ENCODE peak calls at places on chromosomes 7 and 10, in ten cellular contexts. V is CD4-positive, alpha-beta T cell; Y is nephron progenitor cell; E is NCI-H1105; J is omental fat pad; Z is kidney glomerular epithelial cell; R is ascending aorta; T is MCF 10A; H is B cell; K is RWPE1. P is an unnamed sample.

GRCh38 chr10:66586073-66586472 is 339.8 kb upstream of the LRRTM3 start:
- DNase-seq in V (no peak), Y (no peak), E (no peak), J (no peak), Z (no peak), R (no peak), T (no peak), H (no peak), K (no peak), P (peak)

GRCh38 chr10:69858201-69858600 is 56.5 kb downstream of the COL13A1 start:
- DNase-seq in V (no peak), Y (no peak), E (no peak), J (no peak), Z (no peak), R (no peak), T (no peak), H (no peak), K (no peak), P (no peak)

GRCh38 chr10:4256971-4257370 is 472.0 kb upstream of the KLF6 start:
- DNase-seq in V (no peak), Y (no peak), E (no peak), J (no peak), Z (no peak), R (no peak), T (no peak), H (no peak), K (no peak), P (no peak)

GRCh38 chr7:111735661-111736323 is 173.5 kb upstream of the IMMP2L start:
- DNase-seq in V (peak), Y (peak), E (peak), J (no peak), Z (peak), R (no peak), T (peak), H (peak), K (peak), P (peak)

GRCh38 chr10:125878957-125879835 is 1.9 kb downstream of the DHX32 start:
- DNase-seq in V (no peak), Y (no peak), E (no peak), J (no peak), Z (peak), R (no peak), T (peak), H (no peak), K (peak), P (no peak)

GRCh38 chr10:70820976-70821750 is 5.4 kb downstream of the SGPL1 start:
- DNase-seq in V (no peak), Y (no peak), E (no peak), J (no peak), Z (no peak), R (no peak), T (no peak), H (no peak), K (no peak), P (no peak)

GRCh38 chr10:28001353-28001752 is 2.5 kb upstream of the ODAD2 start:
- DNase-seq in V (no peak), Y (no peak), E (no peak), J (no peak), Z (no peak), R (no peak), T (no peak), H (no peak), K (no peak), P (no peak)

GRCh38 chr7:44979481-44980392 is 922 bp upstream of the MYO1G start:
- DNase-seq in V (no peak), Y (no peak), E (no peak), J (no peak), Z (no peak), R (no peak), T (peak), H (no peak), K (peak), P (no peak)

GRCh38 chr7:55827577-55827976 is 35.0 kb downstream of the SEPTIN14 start:
- DNase-seq in V (no peak), Y (no peak), E (no peak), J (no peak), Z (no peak), R (no peak), T (no peak), H (no peak), K (no peak), P (no peak)

GRCh38 chr10:11551915-11552602 is 59.4 kb downstream of the USP6NL start:
- DNase-seq in V (no peak), Y (no peak), E (no peak), J (no peak), Z (peak), R (no peak), T (peak), H (no peak), K (peak), P (no peak)

GRCh38 chr10:57657164-57657765 is 610.4 kb downstream of the IPMK start:
- DNase-seq in V (no peak), Y (peak), E (no peak), J (no peak), Z (peak), R (no peak), T (peak), H (peak), K (peak), P (peak)

GRCh38 chr7:93544686-93545085 is 29.8 kb downstream of the CALCR start:
- DNase-seq in V (no peak), Y (no peak), E (no peak), J (no peak), Z (no peak), R (no peak), T (no peak), H (no peak), K (no peak), P (no peak)

GRCh38 chr10:16606923-16607322 is 85.2 kb upstream of the C1QL3 start:
- DNase-seq in V (no peak), Y (no peak), E (no peak), J (no peak), Z (no peak), R (no peak), T (no peak), H (no peak), K (no peak), P (no peak)

P was measured in H9.